ENCODE peak calls at places on chromosomes 2 and 18, in nine cellular contexts. M is HCT116, Q is cardiac muscle cell, I is transverse colon, D is WERI-Rb-1, V is adrenal gland, K is endothelial cell of umbilical vein, L is left lung, Z is neuronal stem cell. C is an unnamed sample.

GRCh38 chr2:62482558-62483352 is 23.2 kb downstream of the TMEM17 start:
- DNase-seq in I (no peak), M (no peak), L (no peak), K (no peak), Z (no peak), D (no peak), Q (no peak), V (no peak), C (no peak)

GRCh38 chr2:59909147-59909546 is 644.3 kb downstream of the BCL11A start:
- DNase-seq in I (no peak), Q (no peak), L (no peak), D (no peak), V (no peak), Z (no peak), K (no peak), M (no peak), C (no peak)

GRCh38 chr2:143284087-143284675 is 155.0 kb downstream of the ARHGAP15 start:
- DNase-seq in M (peak), Z (peak), V (no peak), D (peak), Q (peak), L (peak), K (peak), I (no peak), C (no peak)

GRCh38 chr2:185417111-185417510 is 321.5 kb upstream of the FSIP2 start:
- DNase-seq in M (no peak), L (no peak), Q (no peak), V (no peak), K (no peak), I (no peak), D (no peak), Z (no peak), C (no peak)

GRCh38 chr2:63712748-63713147 is 124.0 kb downstream of the MDH1 start:
- DNase-seq in D (peak), Z (no peak), I (no peak), V (no peak), M (no peak), L (no peak), Q (no peak), K (no peak), C (no peak)

GRCh38 chr18:43830905-43831304 is 553.6 kb upstream of the SYT4 start:
- DNase-seq in V (no peak), L (no peak), Q (no peak), Z (no peak), I (no peak), D (no peak), M (no peak), K (no peak), C (no peak)

GRCh38 chr2:64260817-64261216 is 116.6 kb upstream of the PELI1 start:
- DNase-seq in M (no peak), I (peak), L (peak), V (peak), D (no peak), K (peak), Z (no peak), Q (no peak), C (peak)

GRCh38 chr2:176088048-176088936 is 4.2 kb upstream of the HOXD13 start:
- DNase-seq in Q (peak), V (peak), M (peak), Z (no peak), D (peak), L (no peak), K (peak), I (peak), C (no peak)

GRCh38 chr2:102350118-102350793 is 5.3 kb upstream of the IL18R1 start:
- DNase-seq in I (no peak), L (no peak), M (no peak), Q (no peak), V (no peak), K (no peak), D (no peak), Z (no peak), C (no peak)

GRCh38 chr2:116749994-116750393 is 1064.5 kb upstream of the DDX18 start:
- DNase-seq in M (no peak), Q (no peak), V (no peak), I (no peak), D (no peak), Z (no peak), L (no peak), K (no peak), C (no peak)

GRCh38 chr2:207352978-207353377 is 176.8 kb upstream of the CREB1 start:
- DNase-seq in L (no peak), Q (peak), D (peak), K (no peak), M (no peak), I (no peak), V (no peak), Z (no peak), C (no peak)

GRCh38 chr2:181440919-181441318 is 16.3 kb upstream of the ITGA4 start:
- DNase-seq in K (no peak), D (no peak), M (no peak), L (no peak), I (no peak), Z (no peak), Q (no peak), V (no peak), C (no peak)

GRCh38 chr18:36302676-36303075 is 5.2 kb downstream of the FHOD3 start:
- DNase-seq in K (no peak), L (no peak), V (no peak), I (no peak), Z (no peak), M (no peak), D (peak), Q (no peak), C (no peak)

GRCh38 chr2:122627388-122627787 is 871.9 kb downstream of the TSN start:
- DNase-seq in I (no peak), V (no peak), D (no peak), M (no peak), Q (peak), L (no peak), K (no peak), Z (no peak), C (no peak)

GRCh38 chr18:10400534-10400933 is 53.9 kb upstream of the APCDD1 start:
- DNase-seq in Z (no peak), Q (no peak), I (no peak), L (no peak), K (no peak), M (no peak), D (no peak), V (no peak), C (no peak)

GRCh38 chr2:106160786-106161261 is 33.3 kb downstream of the UXS1 start:
- DNase-seq in K (peak), Z (no peak), I (no peak), Q (no peak), V (peak), M (no peak), L (no peak), D (no peak), C (no peak)

GRCh38 chr2:98886066-98886554 is 49.9 kb downstream of the CRACDL start:
- DNase-seq in L (no peak), V (no peak), M (no peak), K (no peak), Q (no peak), D (no peak), I (no peak), Z (no peak), C (no peak)

GRCh38 chr2:189541591-189541990 is 39.0 kb downstream of the SLC40A1 start:
- DNase-seq in V (peak), D (no peak), K (no peak), L (no peak), I (no peak), M (no peak), Z (no peak), Q (no peak), C (no peak)

GRCh38 chr2:72755647-72756423 is 70.0 kb downstream of the EXOC6B start:
- DNase-seq in I (no peak), K (peak), Z (no peak), L (no peak), M (no peak), D (no peak), V (peak), Q (peak), C (no peak)

GRCh38 chr2:214856116-214856515 is 46.6 kb upstream of the BARD1 start:
- DNase-seq in I (no peak), K (no peak), Q (peak), Z (no peak), D (no peak), V (no peak), L (no peak), M (no peak), C (no peak)

GRCh38 chr2:208285853-208286252 is 19.8 kb downstream of the PIKFYVE start:
- DNase-seq in L (no peak), D (no peak), K (no peak), I (no peak), M (no peak), Z (no peak), Q (no peak), V (no peak), C (no peak)

GRCh38 chr2:118846667-118847446 is 591 bp downstream of the EN1 start:
- DNase-seq in M (no peak), Z (peak), I (no peak), Q (no peak), L (no peak), K (no peak), V (no peak), D (no peak), C (no peak)

GRCh38 chr2:226515344-226516055 is 284.1 kb downstream of the IRS1 start:
- DNase-seq in D (no peak), I (no peak), Q (peak), K (no peak), V (no peak), Z (no peak), L (no peak), M (no peak), C (no peak)

GRCh38 chr18:56873441-56874140 is 222.4 kb downstream of the WDR7 start:
- DNase-seq in K (peak), Q (peak), D (no peak), I (no peak), M (no peak), Z (peak), V (no peak), L (no peak), C (no peak)

GRCh38 chr2:235492850-235493344 is 946 bp upstream of the AGAP1 start:
- DNase-seq in Q (peak), I (no peak), L (no peak), Z (no peak), K (no peak), D (peak), M (no peak), V (no peak), C (no peak)

GRCh38 chr18:79986726-79987125 is 1.6 kb downstream of the TXNL4A start:
- DNase-seq in I (no peak), D (no peak), M (no peak), Z (no peak), K (peak), L (no peak), V (no peak), Q (no peak), C (no peak)
- H3K4me3 ChIP-seq in I (peak), D (peak), M (peak), Z (peak), K (no peak), L (peak), V (peak), Q (peak), C (peak)

GRCh38 chr18:35264409-35264808 is 23.6 kb downstream of the ZNF397 start:
- DNase-seq in D (no peak), I (no peak), V (no peak), L (no peak), Q (no peak), M (no peak), Z (no peak), K (no peak), C (no peak)

GRCh38 chr18:35268811-35269210 is 21.2 kb downstream of the ZSCAN30 start:
- DNase-seq in I (no peak), Q (no peak), V (no peak), L (no peak), K (no peak), M (no peak), Z (no peak), D (no peak), C (no peak)

GRCh38 chr18:35267161-35267651 is 22.8 kb downstream of the ZSCAN30 start:
- DNase-seq in Z (no peak), L (peak), Q (peak), V (peak), M (no peak), K (peak), D (no peak), I (peak), C (peak)

GRCh38 chr18:35271656-35272055 is 18.4 kb downstream of the ZSCAN30 start:
- DNase-seq in K (no peak), Z (no peak), D (no peak), Q (no peak), I (no peak), L (no peak), V (no peak), M (no peak), C (no peak)

GRCh38 chr18:35267809-35268208 is 22.2 kb downstream of the ZSCAN30 start:
- DNase-seq in V (no peak), K (peak), D (no peak), Q (no peak), I (peak), L (no peak), M (no peak), Z (no peak), C (no peak)
- H3K27ac ChIP-seq in V (no peak), K (no peak), D (no peak), Q (no peak), I (peak), L (peak), M (no peak), Z (no peak), C (no peak)

GRCh38 chr2:44939074-44940052 is 2.1 kb upstream of the SIX3 start:
- DNase-seq in I (no peak), V (no peak), D (peak), Q (no peak), Z (no peak), K (no peak), L (no peak), M (no peak), C (no peak)
- H3K4me3 ChIP-seq in I (peak), V (peak), D (peak), Q (peak), Z (peak), K (no peak), L (no peak), M (peak), C (peak)

DNA sequence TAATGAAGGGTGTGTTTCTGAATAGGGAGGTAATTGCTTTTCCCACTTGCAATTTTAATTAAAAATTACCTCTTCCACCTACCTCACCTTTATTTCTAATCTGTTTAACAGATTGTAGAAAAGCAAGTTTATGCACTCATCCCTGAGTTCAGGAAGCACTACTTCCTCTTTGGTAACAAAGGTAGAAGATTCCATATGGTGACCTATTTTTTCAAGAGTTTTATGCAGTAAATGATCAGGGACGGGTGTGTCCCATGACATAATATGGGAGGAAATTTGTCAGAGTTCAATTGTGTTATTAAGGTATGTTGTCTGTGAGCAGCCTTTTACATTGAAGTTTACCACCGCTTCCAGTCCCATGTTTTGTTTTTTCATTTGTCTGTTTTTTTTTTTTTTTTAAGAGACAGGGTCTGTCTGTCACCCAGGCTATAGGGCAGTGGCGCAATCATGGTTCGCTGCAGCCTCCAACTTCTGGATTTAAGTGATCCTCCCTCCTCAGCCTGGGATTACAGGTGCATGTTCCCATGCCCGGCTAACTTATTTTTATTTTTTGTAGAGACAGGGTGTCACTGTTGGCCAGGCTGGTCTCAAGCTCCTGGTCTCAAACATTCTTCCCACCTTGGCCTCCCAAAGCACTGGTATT is 68.2 kb downstream of the ASAP2 start:
- DNase-seq in I (no peak), Q (no peak), D (no peak), K (peak), Z (no peak), V (no peak), M (no peak), L (no peak), C (no peak)
- H3K27ac ChIP-seq in I (peak), Q (no peak), D (no peak), K (peak), Z (no peak), V (no peak), M (no peak), L (no peak), C (peak)

DNA sequence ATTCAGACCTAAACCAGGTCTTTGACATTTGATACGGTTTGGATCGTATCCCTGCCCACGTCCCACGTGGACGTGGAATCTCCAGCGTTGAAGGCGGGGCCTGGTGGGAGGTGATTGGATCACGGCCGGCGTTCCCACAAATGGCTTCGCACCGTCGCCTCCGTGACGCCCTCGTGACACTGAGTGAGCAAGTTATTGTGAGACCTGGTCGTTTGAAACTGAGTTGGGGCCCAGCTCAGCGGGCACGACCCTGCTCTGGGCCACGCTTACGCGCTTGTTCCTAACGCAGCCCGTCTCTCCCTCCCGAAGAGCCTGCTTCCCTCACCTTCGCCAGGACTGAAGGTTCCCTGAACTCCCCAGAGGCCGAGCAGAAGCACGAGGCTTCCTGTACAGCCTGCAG is 121.7 kb downstream of the RTP5 start:
- DNase-seq in L (no peak), D (no peak), K (no peak), I (no peak), Q (no peak), M (no peak), V (no peak), Z (no peak), C (no peak)
- H3K4me3 ChIP-seq in L (no peak), D (no peak), K (no peak), I (no peak), Q (no peak), M (no peak), V (no peak), Z (no peak), C (no peak)

DNA sequence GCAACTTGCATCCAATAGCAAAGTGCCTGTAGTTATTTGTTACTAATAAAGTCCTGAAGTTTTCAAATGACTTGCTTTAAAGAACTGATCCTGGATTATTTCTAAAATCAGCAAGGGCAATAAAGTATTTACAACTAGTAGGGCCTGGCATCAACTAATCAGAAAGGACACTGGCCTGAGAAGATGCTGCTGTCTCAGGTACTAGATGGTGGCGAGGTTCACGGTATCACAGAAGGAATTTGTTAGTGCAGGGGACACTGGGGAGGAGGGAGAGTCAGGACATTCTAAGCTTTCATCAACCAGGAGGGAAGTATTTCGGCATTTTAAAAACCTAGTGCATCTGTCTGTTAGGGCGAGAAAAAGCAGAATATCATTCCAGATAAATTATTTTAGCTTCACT is 440.2 kb upstream of the LYPD1 start:
- DNase-seq in D (no peak), Q (no peak), Z (no peak), K (no peak), V (no peak), M (no peak), I (no peak), L (no peak), C (no peak)
- H3K27ac ChIP-seq in D (no peak), Q (no peak), Z (no peak), K (no peak), V (no peak), M (no peak), I (no peak), L (no peak), C (no peak)

DNA sequence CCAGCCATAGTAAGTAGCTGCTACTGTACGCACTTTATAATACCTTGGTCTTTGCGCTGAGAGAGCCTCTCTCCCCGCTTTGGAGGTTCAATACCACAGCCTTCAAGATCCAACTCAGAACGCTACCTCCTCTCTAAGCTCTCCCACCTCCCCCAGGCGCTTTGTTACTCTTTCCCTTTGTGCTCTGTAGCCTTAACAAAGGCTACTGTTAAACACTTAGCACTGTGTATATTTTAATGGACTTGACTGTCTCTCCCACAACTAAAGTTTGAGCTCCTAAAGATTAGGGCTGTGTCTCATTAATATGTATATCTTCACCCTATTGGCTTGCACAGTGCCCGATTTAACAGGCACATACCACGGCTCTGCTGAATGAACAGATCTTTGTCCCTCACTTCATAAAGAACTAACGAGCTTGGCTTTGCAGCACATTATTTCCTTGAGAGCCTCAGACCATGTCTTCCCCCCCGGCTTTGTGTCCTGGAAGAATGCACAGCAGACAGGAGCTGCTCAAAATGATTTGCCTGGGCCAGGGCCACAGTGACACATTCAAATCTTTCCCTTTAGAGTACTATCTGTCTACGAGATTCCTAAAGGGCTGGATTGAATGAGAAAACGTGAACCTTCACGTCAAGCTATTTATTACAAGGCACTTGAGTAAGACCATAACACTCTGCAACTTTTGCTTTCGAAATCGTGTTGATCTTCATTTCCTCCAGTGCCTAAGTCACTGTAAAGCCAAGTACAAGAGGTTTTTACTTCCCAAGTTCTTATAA is 22.1 kb downstream of the ABHD3 start:
- DNase-seq in V (no peak), Z (peak), L (no peak), D (no peak), I (no peak), K (peak), M (no peak), Q (peak), C (no peak)
- H3K4me3 ChIP-seq in V (peak), Z (peak), L (peak), D (no peak), I (peak), K (no peak), M (no peak), Q (no peak), C (peak)

GRCh38 chr2:217863874-217864273 is 138.9 kb downstream of the TNS1 start:
- DNase-seq in L (no peak), V (no peak), K (no peak), D (no peak), M (no peak), Q (no peak), Z (no peak), I (no peak), C (no peak)
- H3K27ac ChIP-seq in L (no peak), V (peak), K (no peak), D (no peak), M (no peak), Q (no peak), Z (no peak), I (no peak), C (no peak)

C was measured in esophagus squamous epithelium.